ENCODE peak calls at places on chromosomes 12 and 14, in ten cellular contexts. F is effector CD4-positive, alpha-beta T cell; O is amniotic stem cell; T is DMS153; X is stimulated activated CD8-positive, alpha-beta memory T cell treated with anti-CD3 and anti-CD28 coated beads, Interleukin-15, amount 100 ng/mL, for 1 hour; J is GM04503; K is GM23248; Q is AG20443; V is GM12865; H is thoracic aorta. C is an unnamed sample.

GRCh38 chr12:6084261-6084968 is 40.1 kb downstream of the VWF start:
- DNase-seq in V (no peak), T (no peak), Q (peak; percentile 69), K (peak; percentile 79), F (no peak), H (no peak), O (no peak), J (no peak), X (no peak), C (no peak)

GRCh38 chr14:97644365-97644764 is 847.2 kb downstream of the VRK1 start:
- DNase-seq in K (no peak), O (no peak), Q (no peak), T (no peak), F (no peak), H (no peak), V (peak; percentile 43), X (no peak), J (no peak), C (no peak)

GRCh38 chr12:120368789-120369475 is at the start of gene MSI1:
- DNase-seq in J (no peak), X (no peak), H (no peak), O (no peak), V (no peak), K (peak; percentile 42), F (no peak), T (no peak), Q (peak; percentile 41), C (no peak)

GRCh38 chr14:81946808-81947798 is 413.4 kb upstream of the SEL1L start:
- DNase-seq in H (no peak), F (no peak), V (no peak), K (no peak), J (no peak), Q (no peak), O (no peak), T (no peak), X (no peak), C (no peak)

GRCh38 chr12:116336542-116337065 is 59.1 kb upstream of the MED13L start:
- DNase-seq in F (no peak), H (no peak), Q (no peak), X (no peak), V (peak; percentile 90), J (no peak), T (no peak), K (peak; percentile 72), O (no peak), C (no peak)

GRCh38 chr14:105219043-105219612 is 29.2 kb upstream of the BTBD6 start:
- DNase-seq in X (no peak), Q (no peak), H (no peak), K (no peak), O (no peak), F (no peak), T (no peak), J (no peak), V (no peak), C (no peak)

GRCh38 chr12:26088999-26089398 is 35.8 kb downstream of the BHLHE41 start:
- DNase-seq in Q (no peak), O (no peak), H (no peak), F (no peak), J (no peak), T (no peak), V (peak; percentile 87), X (no peak), K (no peak), C (no peak)

GRCh38 chr12:30286345-30286926 is 409.2 kb downstream of the IPO8 start:
- DNase-seq in Q (no peak), X (no peak), J (no peak), T (peak; percentile 0), H (no peak), O (peak; percentile 23), K (peak; percentile 51), F (no peak), V (peak; percentile 32), C (no peak)

GRCh38 chr12:123266679-123267277 is 4.9 kb downstream of the CDK2AP1 start:
- DNase-seq in X (no peak), J (no peak), F (no peak), O (no peak), Q (no peak), V (no peak), H (no peak), T (no peak), K (no peak), C (no peak)

GRCh38 chr14:20524027-20524426 is 18.7 kb downstream of the RNASE10 start:
- DNase-seq in F (no peak), H (no peak), O (no peak), X (no peak), K (no peak), T (no peak), J (no peak), V (no peak), Q (no peak), C (no peak)

GRCh38 chr14:91731018-91731417 is 868 bp downstream of the CATSPERB start:
- DNase-seq in Q (no peak), K (no peak), H (no peak), V (no peak), T (no peak), O (no peak), J (no peak), X (no peak), F (no peak), C (no peak)

GRCh38 chr14:24292118-24292807 is 7.3 kb downstream of the DHRS1 start:
- DNase-seq in X (no peak), T (no peak), J (no peak), Q (no peak), O (no peak), V (no peak), F (no peak), H (no peak), K (no peak), C (no peak)

GRCh38 chr12:124493809-124494750 is 73.3 kb downstream of the NCOR2 start:
- DNase-seq in V (peak; percentile 94), J (no peak), Q (no peak), H (no peak), F (no peak), O (no peak), X (no peak), T (no peak), K (no peak), C (no peak)

GRCh38 chr14:91793704-91794103 is 61.8 kb upstream of the CATSPERB start:
- DNase-seq in F (no peak), K (no peak), H (no peak), J (no peak), Q (no peak), T (no peak), V (no peak), O (no peak), X (no peak), C (no peak)

GRCh38 chr12:63919758-63920157 is 75.3 kb downstream of the SRGAP1 start:
- DNase-seq in O (no peak), J (no peak), Q (no peak), V (no peak), F (no peak), X (no peak), T (no peak), H (no peak), K (peak; percentile 36), C (no peak)

GRCh38 chr12:32896438-32897275 is at the start of gene PKP2:
- DNase-seq in H (no peak), V (no peak), T (peak; percentile 95), Q (peak; percentile 43), J (no peak), X (no peak), K (peak; percentile 21), O (no peak), F (no peak), C (no peak)

GRCh38 chr14:100523536-100524025 is 63.6 kb downstream of the BEGAIN start:
- DNase-seq in Q (no peak), H (no peak), K (no peak), T (no peak), X (no peak), J (no peak), F (no peak), O (no peak), V (no peak), C (no peak)

GRCh38 chr14:90444077-90444696 is 47.4 kb downstream of the CALM1 start:
- DNase-seq in J (no peak), K (peak; percentile 39), X (no peak), V (no peak), H (no peak), F (no peak), O (no peak), T (peak; percentile 71), Q (no peak), C (no peak)

GRCh38 chr12:89311703-89312293 is 40.5 kb downstream of the DUSP6 start:
- DNase-seq in J (no peak), H (no peak), K (no peak), T (no peak), X (no peak), F (no peak), O (no peak), V (no peak), Q (no peak), C (no peak)

GRCh38 chr14:96001866-96002510 is 37.2 kb upstream of the C14orf132 start:
- DNase-seq in F (no peak), X (no peak), H (no peak), K (peak; percentile 61), O (no peak), V (no peak), J (peak; percentile 12), T (no peak), Q (peak; percentile 31), C (no peak)

GRCh38 chr12:12682284-12682683 is 13.7 kb downstream of the GPR19 start:
- DNase-seq in H (no peak), T (no peak), J (no peak), F (no peak), Q (no peak), O (no peak), V (no peak), K (no peak), X (no peak), C (no peak)

GRCh38 chr14:89926709-89927108 is 27.8 kb downstream of the EFCAB11 start:
- DNase-seq in O (no peak), K (peak; percentile 65), H (no peak), J (no peak), V (no peak), Q (peak; percentile 14), T (no peak), F (no peak), X (no peak), C (no peak)

GRCh38 chr14:45253754-45254300 is 825 bp upstream of the MIS18BP1 start:
- DNase-seq in X (no peak), O (no peak), H (no peak), T (no peak), F (no peak), V (peak; percentile 7), K (peak; percentile 76), J (no peak), Q (peak; percentile 39), C (no peak)

GRCh38 chr14:87430810-87431209 is 562.2 kb downstream of the GALC start:
- DNase-seq in Q (no peak), K (peak; percentile 16), O (no peak), V (no peak), F (no peak), X (no peak), J (no peak), H (no peak), T (no peak), C (no peak)

GRCh38 chr14:82180057-82180620 is 646.5 kb upstream of the SEL1L start:
- DNase-seq in V (no peak), O (no peak), X (no peak), K (no peak), Q (no peak), J (no peak), H (no peak), F (no peak), T (peak; percentile 94), C (no peak)

GRCh38 chr14:68099348-68100045 is 279.9 kb downstream of the RAD51B start:
- DNase-seq in T (no peak), V (no peak), O (no peak), X (no peak), F (no peak), J (no peak), H (no peak), Q (no peak), K (no peak), C (no peak)

GRCh38 chr12:6950944-6951540 is at the start of gene PTPN6:
- DNase-seq in V (peak; percentile 89), Q (no peak), T (no peak), H (no peak), J (no peak), X (no peak), F (no peak), K (no peak), O (no peak), C (no peak)

GRCh38 chr14:91866061-91866460 is 1.3 kb downstream of the TC2N start:
- DNase-seq in Q (peak; percentile 30), X (no peak), T (no peak), V (peak; percentile 61), H (no peak), O (no peak), J (no peak), K (peak; percentile 20), F (no peak), C (no peak)